ENCODE peak calls at places on chromosomes 5 and 9, in ten cellular contexts. X is fibroblast of lung; W is CD4-positive, CD25-positive, alpha-beta regulatory T cell; L is heart right ventricle; E is CD8-positive, alpha-beta memory T cell; R is gastrocnemius medialis; C is tibial nerve; D is Caco-2; V is neural progenitor cell; F is GM23248. P is an unnamed sample.
A peak's percentile ranks its signal among the peaks of the same experiment; 100 is the strongest.

GRCh38 chr5:98510111-98510510 is 263.4 kb upstream of the RGMB start:
- DNase-seq in E (no peak), L (no peak), D (no peak), V (no peak), F (peak; percentile 58), C (no peak), X (peak; percentile 10), R (no peak), W (no peak), P (no peak)

GRCh38 chr5:157689942-157690689 is 18.8 kb downstream of the C5orf52 start:
- DNase-seq in X (no peak), E (no peak), D (no peak), R (no peak), F (peak; percentile 68), W (peak; percentile 42), L (peak; percentile 18), C (no peak), V (no peak), P (no peak)

GRCh38 chr5:138975098-138975847 is 100.1 kb upstream of the LRRTM2 start:
- DNase-seq in W (no peak), X (peak; percentile 75), F (peak; percentile 87), R (peak; percentile 56), E (no peak), V (no peak), C (no peak), L (peak; percentile 26), D (no peak), P (no peak)

GRCh38 chr9:35791321-35791921 is at the start of gene NPR2:
- DNase-seq in L (peak; percentile 70), F (peak; percentile 70), V (peak; percentile 79), R (peak; percentile 47), D (no peak), C (no peak), W (no peak), X (peak; percentile 39), E (no peak), P (no peak)

GRCh38 chr5:103867857-103868598 is 305.4 kb upstream of the NUDT12 start:
- DNase-seq in C (no peak), R (no peak), L (no peak), D (no peak), E (no peak), F (no peak), X (no peak), V (no peak), W (no peak), P (no peak)

GRCh38 chr5:33114361-33114760 is 326.4 kb upstream of the TARS1 start:
- DNase-seq in F (no peak), V (no peak), X (no peak), L (no peak), R (no peak), E (no peak), W (no peak), D (no peak), C (no peak), P (no peak)

GRCh38 chr5:14809369-14810144 is 62.0 kb downstream of the ANKH start:
- DNase-seq in D (no peak), E (peak; percentile 67), R (peak; percentile 53), X (peak; percentile 85), L (peak; percentile 34), C (peak; percentile 32), V (no peak), F (peak; percentile 97), W (peak; percentile 93), P (no peak)

GRCh38 chr5:1555011-1555807 is 31.4 kb upstream of the LPCAT1 start:
- DNase-seq in V (no peak), E (no peak), D (no peak), R (no peak), C (no peak), X (peak; percentile 82), F (peak; percentile 78), L (no peak), W (no peak), P (no peak)

GRCh38 chr9:37329576-37329975 is 92.9 kb upstream of the GRHPR start:
- DNase-seq in E (no peak), D (peak; percentile 20), V (peak; percentile 27), R (no peak), F (peak; percentile 57), C (no peak), W (peak; percentile 40), X (peak; percentile 69), L (no peak), P (no peak)

DNA sequence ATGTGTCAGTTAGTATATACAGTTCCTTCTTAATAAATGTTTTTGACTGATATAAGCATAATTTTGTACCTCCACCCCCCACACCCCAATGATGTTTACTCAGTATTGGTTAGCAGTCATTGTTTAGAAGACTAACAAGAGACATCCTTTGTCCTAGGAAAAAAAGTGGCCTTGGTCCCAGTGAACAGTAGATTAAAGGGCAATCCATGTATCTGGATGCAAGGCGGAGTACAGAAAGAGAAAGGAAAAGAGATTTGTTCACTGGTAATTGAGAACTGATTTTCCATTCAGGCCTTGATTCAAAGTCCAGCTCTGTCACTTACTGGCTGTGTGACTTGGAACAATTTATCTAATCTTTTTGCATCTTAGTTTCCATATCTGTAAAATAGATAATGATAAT is 4.6 kb downstream of the RALGPS1 start:
- DNase-seq in C (no peak), E (no peak), W (no peak), L (no peak), F (no peak), D (no peak), V (no peak), X (no peak), R (no peak), P (no peak)
- H3K27me3 ChIP-seq in C (no peaks in the 10 kb centered on the region), E (no peaks in the 10 kb centered on the region), W (no peaks in the 10 kb centered on the region), L (no peaks in the 10 kb centered on the region), F (peaks cover 26% of the 10 kb centered on the region), D (no peaks in the 10 kb centered on the region), V (peaks cover 12% of the 10 kb centered on the region), X (peaks cover 2% of the 10 kb centered on the region), R (no peaks in the 10 kb centered on the region), P (no peaks in the 10 kb centered on the region)

GRCh38 chr9:98120476-98120875 is 1.5 kb upstream of the TRIM14 start:
- DNase-seq in D (peak; percentile 40), F (no peak), R (no peak), V (no peak), E (no peak), L (no peak), W (no peak), X (no peak), C (no peak), P (no peak)
- H3K4me1 ChIP-seq in D (peaks cover 26% of the 10 kb centered on the region), F (no peaks in the 10 kb centered on the region), R (peaks cover 5% of the 10 kb centered on the region), V (no peaks in the 10 kb centered on the region), E (peaks cover 39% of the 10 kb centered on the region), L (peaks cover 34% of the 10 kb centered on the region), W (peaks cover 61% of the 10 kb centered on the region), X (peaks cover 2% of the 10 kb centered on the region), C (peaks cover 14% of the 10 kb centered on the region), P (peaks cover 9% of the 10 kb centered on the region)

GRCh38 chr5:129098488-129099183 is 4.1 kb downstream of the ISOC1 start:
- DNase-seq in F (no peak), D (no peak), V (no peak), X (no peak), L (no peak), C (no peak), E (no peak), W (no peak), R (no peak), P (no peak)
- H3K4me3 ChIP-seq in F (no peak overlapping the region), D (no peak overlapping the region), V (no peak overlapping the region), X (no peak overlapping the region), L (peak overlapping the region; percentile 93), C (no peak overlapping the region), E (no peak overlapping the region), W (no peak overlapping the region), R (no peak overlapping the region), P (no peak overlapping the region)

GRCh38 chr5:504326-505148 is 19.7 kb downstream of the SLC9A3 start:
- DNase-seq in L (no peak), R (no peak), C (no peak), F (no peak), D (no peak), E (no peak), W (no peak), V (no peak), X (no peak), P (no peak)
- H3K27me3 ChIP-seq in L (peaks cover 57% of the 10 kb centered on the region), R (peaks cover 37% of the 10 kb centered on the region), C (peaks cover 49% of the 10 kb centered on the region), F (peaks cover 31% of the 10 kb centered on the region), D (no peaks in the 10 kb centered on the region), E (peaks cover 8% of the 10 kb centered on the region), W (no peaks in the 10 kb centered on the region), V (peaks cover 31% of the 10 kb centered on the region), X (peaks cover 12% of the 10 kb centered on the region), P (peaks cover 3% of the 10 kb centered on the region)

DNA sequence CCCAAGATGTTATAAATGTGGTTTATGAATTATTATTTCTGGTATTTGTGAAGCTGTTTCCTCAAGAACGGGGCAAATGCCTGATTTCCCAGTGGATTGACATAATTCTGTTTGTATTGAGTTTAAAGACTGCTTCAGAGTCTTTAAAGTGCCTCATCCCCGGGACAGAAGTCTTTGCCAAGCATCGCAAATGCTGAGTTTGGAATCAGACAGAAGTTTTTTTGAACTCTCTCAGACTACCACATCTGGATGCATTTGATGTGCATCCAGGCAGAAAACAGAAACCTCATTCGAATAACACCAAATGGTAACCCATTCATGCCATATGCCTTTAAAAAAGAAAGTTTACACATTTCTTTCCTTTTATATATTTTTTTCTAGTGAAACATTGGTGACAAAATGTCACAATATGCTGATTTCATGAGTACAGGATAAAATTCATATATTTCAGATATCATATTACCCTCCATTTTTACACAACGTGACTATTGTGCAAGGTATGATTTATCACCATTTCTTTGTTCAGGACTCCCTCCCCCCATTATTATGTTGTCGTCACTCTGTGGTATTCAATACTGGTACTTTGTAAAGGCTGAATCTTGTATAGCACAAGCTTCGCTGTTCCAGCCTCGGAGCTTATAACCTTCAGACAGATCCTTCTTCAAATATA is 91.1 kb downstream of the ZNF608 start:
- DNase-seq in W (no peak), F (peak; percentile 47), E (no peak), D (no peak), V (no peak), X (peak; percentile 81), R (no peak), C (no peak), L (no peak), P (no peak)
- H3K4me1 ChIP-seq in W (peaks cover 12% of the 10 kb centered on the region), F (peaks cover 46% of the 10 kb centered on the region), E (peaks cover 18% of the 10 kb centered on the region), D (peaks cover 72% of the 10 kb centered on the region), V (peaks cover 83% of the 10 kb centered on the region), X (peaks cover 23% of the 10 kb centered on the region), R (peaks cover 56% of the 10 kb centered on the region), C (peaks cover 40% of the 10 kb centered on the region), L (peaks cover 81% of the 10 kb centered on the region), P (peaks cover 47% of the 10 kb centered on the region)

P was measured in HAP-1.